ENCODE peak calls at places on chromosomes 13 and 19, in five cellular contexts. One of them, this sample, is unnamed.

GRCh38 chr19:49362048-49362925 is at the start of gene TEAD2:
- DNase-seq in RCC 7860: no peak
- DNase-seq in osteocyte: peak; percentile 87
- DNase-seq in stimulated activated CD4-positive, alpha-beta T cell treated with anti-CD3 and anti-CD28 coated beads, Interleukin-15, amount 100 ng/mL, for 1 hour: no peak
- DNase-seq in GM23338: peak; percentile 89
- DNase-seq in this sample: peak; percentile 75

GRCh38 chr19:57419439-57419838 is 8.5 kb downstream of the ZNF17 start:
- DNase-seq in osteocyte: no peak
- DNase-seq in GM23338: no peak
- DNase-seq in RCC 7860: no peak
- DNase-seq in stimulated activated CD4-positive, alpha-beta T cell treated with anti-CD3 and anti-CD28 coated beads, Interleukin-15, amount 100 ng/mL, for 1 hour: no peak
- DNase-seq in this sample: no peak

GRCh38 chr19:12789098-12789903 is 2.0 kb upstream of the JUNB start:
- DNase-seq in osteocyte: no peak
- DNase-seq in stimulated activated CD4-positive, alpha-beta T cell treated with anti-CD3 and anti-CD28 coated beads, Interleukin-15, amount 100 ng/mL, for 1 hour: no peak
- DNase-seq in GM23338: peak; percentile 54
- DNase-seq in RCC 7860: no peak
- DNase-seq in this sample: no peak

GRCh38 chr19:54674021-54674617 is 11.3 kb downstream of the LILRB4 start:
- DNase-seq in osteocyte: no peak
- DNase-seq in RCC 7860: no peak
- DNase-seq in stimulated activated CD4-positive, alpha-beta T cell treated with anti-CD3 and anti-CD28 coated beads, Interleukin-15, amount 100 ng/mL, for 1 hour: no peak
- DNase-seq in GM23338: peak; percentile 86
- DNase-seq in this sample: peak; percentile 32

GRCh38 chr19:3254520-3254919 is 30.1 kb downstream of the CELF5 start:
- DNase-seq in RCC 7860: no peak
- DNase-seq in stimulated activated CD4-positive, alpha-beta T cell treated with anti-CD3 and anti-CD28 coated beads, Interleukin-15, amount 100 ng/mL, for 1 hour: no peak
- DNase-seq in GM23338: no peak
- DNase-seq in osteocyte: no peak
- DNase-seq in this sample: no peak

GRCh38 chr13:78238911-78239310 is 320.3 kb upstream of the EDNRB start:
- DNase-seq in stimulated activated CD4-positive, alpha-beta T cell treated with anti-CD3 and anti-CD28 coated beads, Interleukin-15, amount 100 ng/mL, for 1 hour: no peak
- DNase-seq in osteocyte: no peak
- DNase-seq in GM23338: no peak
- DNase-seq in RCC 7860: no peak
- DNase-seq in this sample: no peak

GRCh38 chr19:19581391-19581790 is 37.1 kb downstream of the PBX4 start:
- DNase-seq in RCC 7860: no peak
- DNase-seq in osteocyte: no peak
- DNase-seq in stimulated activated CD4-positive, alpha-beta T cell treated with anti-CD3 and anti-CD28 coated beads, Interleukin-15, amount 100 ng/mL, for 1 hour: no peak
- DNase-seq in GM23338: no peak
- DNase-seq in this sample: no peak

GRCh38 chr13:41601718-41602445 is 144.5 kb downstream of the RGCC start:
- DNase-seq in osteocyte: no peak
- DNase-seq in GM23338: no peak
- DNase-seq in stimulated activated CD4-positive, alpha-beta T cell treated with anti-CD3 and anti-CD28 coated beads, Interleukin-15, amount 100 ng/mL, for 1 hour: no peak
- DNase-seq in RCC 7860: no peak
- DNase-seq in this sample: no peak

GRCh38 chr13:33383724-33384577 is 98.4 kb upstream of the STARD13 start:
- DNase-seq in GM23338: no peak
- DNase-seq in osteocyte: no peak
- DNase-seq in RCC 7860: no peak
- DNase-seq in stimulated activated CD4-positive, alpha-beta T cell treated with anti-CD3 and anti-CD28 coated beads, Interleukin-15, amount 100 ng/mL, for 1 hour: no peak
- DNase-seq in this sample: no peak

GRCh38 chr19:29383696-29384095 is 142.1 kb upstream of the VSTM2B start:
- DNase-seq in osteocyte: peak; percentile 48
- DNase-seq in RCC 7860: no peak
- DNase-seq in stimulated activated CD4-positive, alpha-beta T cell treated with anti-CD3 and anti-CD28 coated beads, Interleukin-15, amount 100 ng/mL, for 1 hour: no peak
- DNase-seq in GM23338: no peak
- DNase-seq in this sample: no peak

GRCh38 chr13:59823495-59823894 is 340.2 kb downstream of the DIAPH3 start:
- DNase-seq in osteocyte: no peak
- DNase-seq in stimulated activated CD4-positive, alpha-beta T cell treated with anti-CD3 and anti-CD28 coated beads, Interleukin-15, amount 100 ng/mL, for 1 hour: no peak
- DNase-seq in GM23338: no peak
- DNase-seq in RCC 7860: peak; percentile 33
- DNase-seq in this sample: peak; percentile 12

This sample was measured in H54.